ENCODE peak calls at places on chromosome 4, in nine cellular contexts. S, B, E, X, G, U, A, V and P are unnamed samples.
A peak's percentile ranks its signal among the peaks of the same experiment; 100 is the strongest.

GRCh38 chr4:148204892-148205291 is 237.3 kb downstream of the NR3C2 start:
- DNase-seq in S (no peak), B (no peak), E (no peak), X (no peak), G (no peak), U (no peak), A (no peak), V (no peak), P (no peak)

GRCh38 chr4:7384003-7384928 is 50.5 kb downstream of the PSAPL1 start:
- DNase-seq in S (peak; percentile 47), B (no peak), E (peak; percentile 3), X (no peak), G (no peak), U (no peak), A (no peak), V (no peak), P (no peak)

GRCh38 chr4:184274288-184274951 is 56.7 kb upstream of the ENPP6 start:
- DNase-seq in S (no peak), B (no peak), E (peak; percentile 19), X (no peak), G (no peak), U (no peak), A (no peak), V (no peak), P (no peak)

GRCh38 chr4:108219998-108220397 is 51.3 kb upstream of the LEF1 start:
- DNase-seq in S (no peak), B (no peak), E (no peak), X (no peak), G (no peak), U (no peak), A (no peak), V (no peak), P (no peak)

GRCh38 chr4:25633541-25633940 is 22.1 kb upstream of the SLC34A2 start:
- DNase-seq in S (no peak), B (no peak), E (no peak), X (no peak), G (no peak), U (no peak), A (no peak), V (no peak), P (no peak)

GRCh38 chr4:104592894-104593470 is 98.3 kb upstream of the CXXC4 start:
- DNase-seq in S (no peak), B (no peak), E (no peak), X (peak; percentile 0), G (no peak), U (no peak), A (peak; percentile 14), V (peak; percentile 66), P (no peak)

GRCh38 chr4:87423313-87424031 is 1.1 kb downstream of the NUDT9 start:
- DNase-seq in S (no peak), B (peak; percentile 38), E (no peak), X (no peak), G (no peak), U (no peak), A (no peak), V (no peak), P (no peak)

GRCh38 chr4:147948336-147948735 is 216.4 kb downstream of the ARHGAP10 start:
- DNase-seq in S (no peak), B (no peak), E (no peak), X (no peak), G (no peak), U (no peak), A (no peak), V (no peak), P (no peak)

GRCh38 chr4:152894673-152895072 is 41.5 kb upstream of the FHDC1 start:
- DNase-seq in S (no peak), B (no peak), E (no peak), X (peak; percentile 63), G (no peak), U (no peak), A (no peak), V (no peak), P (no peak)